ENCODE peak calls at places on chromosomes 6 and 20, in four cellular contexts. One of them, this sample, is unnamed. For H3K27me3, the result is how much of the 10 kb centered on the place peaks cover.

GRCh38 chr20:23229989-23230388 is 120.6 kb upstream of the NXT1 start:
- DNase-seq in GM23248: no peak
- DNase-seq in IMR-90: no peak
- DNase-seq in fibroblast of lung: no peak
- DNase-seq in this sample: no peak

GRCh38 chr6:70310063-70310694 is 7.3 kb upstream of the COL9A1 start:
- DNase-seq in GM23248: peak
- DNase-seq in fibroblast of lung: peak
- DNase-seq in IMR-90: peak
- DNase-seq in this sample: no peak

GRCh38 chr6:46220351-46221220 is 49.8 kb upstream of the ENPP5 start:
- DNase-seq in IMR-90: no peak
- DNase-seq in GM23248: no peak
- DNase-seq in fibroblast of lung: no peak
- DNase-seq in this sample: no peak

GRCh38 chr20:25059866-25060465 is 2.0 kb upstream of the ACSS1 start:
- DNase-seq in GM23248: no peak
- DNase-seq in IMR-90: no peak
- DNase-seq in fibroblast of lung: no peak
- DNase-seq in this sample: peak

GRCh38 chr6:132122176-132122575 is 171.0 kb upstream of the CCN2 start:
- DNase-seq in IMR-90: no peak
- DNase-seq in fibroblast of lung: no peak
- DNase-seq in GM23248: no peak
- DNase-seq in this sample: no peak

GRCh38 chr6:104702126-104702841 is 157.4 kb downstream of the HACE1 start:
- DNase-seq in GM23248: no peak
- DNase-seq in fibroblast of lung: no peak
- DNase-seq in IMR-90: no peak
- DNase-seq in this sample: no peak

GRCh38 chr20:41116282-41116960 is 20.9 kb upstream of the PLCG1 start:
- DNase-seq in fibroblast of lung: no peak
- DNase-seq in IMR-90: no peak
- DNase-seq in GM23248: no peak
- DNase-seq in this sample: no peak

GRCh38 chr6:34576286-34576955 is 20.3 kb upstream of the SPDEF start:
- DNase-seq in fibroblast of lung: no peak
- DNase-seq in IMR-90: no peak
- DNase-seq in GM23248: no peak
- DNase-seq in this sample: no peak

GRCh38 chr6:119633461-119633860 is 283.9 kb upstream of the MAN1A1 start:
- DNase-seq in IMR-90: no peak
- DNase-seq in GM23248: no peak
- DNase-seq in fibroblast of lung: no peak
- DNase-seq in this sample: no peak

GRCh38 chr20:41359541-41360011 is 7.0 kb downstream of the EMILIN3 start:
- DNase-seq in fibroblast of lung: no peak
- DNase-seq in GM23248: no peak
- DNase-seq in IMR-90: no peak
- DNase-seq in this sample: no peak

GRCh38 chr20:37270586-37271420 is 9.2 kb upstream of the GHRH start:
- DNase-seq in GM23248: no peak
- DNase-seq in fibroblast of lung: peak
- DNase-seq in IMR-90: peak
- DNase-seq in this sample: no peak

GRCh38 chr20:31845300-31845863 is at the start of gene FOXS1:
- DNase-seq in GM23248: no peak
- DNase-seq in fibroblast of lung: no peak
- DNase-seq in IMR-90: no peak
- DNase-seq in this sample: peak

GRCh38 chr20:58850693-58851174 is at the start of gene GNAS-AS1:
- DNase-seq in GM23248: peak
- DNase-seq in fibroblast of lung: peak
- DNase-seq in IMR-90: peak
- DNase-seq in this sample: peak

GRCh38 chr6:53411451-53411850 is 62.7 kb upstream of the ELOVL5 start:
- DNase-seq in IMR-90: peak
- DNase-seq in GM23248: peak
- DNase-seq in fibroblast of lung: peak
- DNase-seq in this sample: no peak

GRCh38 chr6:35718354-35718695 is 18.5 kb upstream of the ARMC12 start:
- DNase-seq in fibroblast of lung: no peak
- DNase-seq in GM23248: no peak
- DNase-seq in IMR-90: no peak
- DNase-seq in this sample: peak

GRCh38 chr20:5143856-5144255 is 17.0 kb downstream of the CDS2 start:
- DNase-seq in GM23248: no peak
- DNase-seq in fibroblast of lung: no peak
- DNase-seq in IMR-90: no peak
- DNase-seq in this sample: no peak

GRCh38 chr20:59665656-59666555 is 61.6 kb downstream of the PHACTR3 start:
- DNase-seq in GM23248: no peak
- DNase-seq in IMR-90: no peak
- DNase-seq in fibroblast of lung: no peak
- DNase-seq in this sample: no peak

GRCh38 chr6:10350720-10351119 is 64.2 kb downstream of the TFAP2A start:
- DNase-seq in fibroblast of lung: no peak
- DNase-seq in GM23248: no peak
- DNase-seq in IMR-90: no peak
- DNase-seq in this sample: peak
- H3K9ac ChIP-seq in fibroblast of lung: no peak
- H3K9ac ChIP-seq in GM23248: no peak
- H3K9ac ChIP-seq in IMR-90: no peak
- H3K9ac ChIP-seq in this sample: no peak

DNA sequence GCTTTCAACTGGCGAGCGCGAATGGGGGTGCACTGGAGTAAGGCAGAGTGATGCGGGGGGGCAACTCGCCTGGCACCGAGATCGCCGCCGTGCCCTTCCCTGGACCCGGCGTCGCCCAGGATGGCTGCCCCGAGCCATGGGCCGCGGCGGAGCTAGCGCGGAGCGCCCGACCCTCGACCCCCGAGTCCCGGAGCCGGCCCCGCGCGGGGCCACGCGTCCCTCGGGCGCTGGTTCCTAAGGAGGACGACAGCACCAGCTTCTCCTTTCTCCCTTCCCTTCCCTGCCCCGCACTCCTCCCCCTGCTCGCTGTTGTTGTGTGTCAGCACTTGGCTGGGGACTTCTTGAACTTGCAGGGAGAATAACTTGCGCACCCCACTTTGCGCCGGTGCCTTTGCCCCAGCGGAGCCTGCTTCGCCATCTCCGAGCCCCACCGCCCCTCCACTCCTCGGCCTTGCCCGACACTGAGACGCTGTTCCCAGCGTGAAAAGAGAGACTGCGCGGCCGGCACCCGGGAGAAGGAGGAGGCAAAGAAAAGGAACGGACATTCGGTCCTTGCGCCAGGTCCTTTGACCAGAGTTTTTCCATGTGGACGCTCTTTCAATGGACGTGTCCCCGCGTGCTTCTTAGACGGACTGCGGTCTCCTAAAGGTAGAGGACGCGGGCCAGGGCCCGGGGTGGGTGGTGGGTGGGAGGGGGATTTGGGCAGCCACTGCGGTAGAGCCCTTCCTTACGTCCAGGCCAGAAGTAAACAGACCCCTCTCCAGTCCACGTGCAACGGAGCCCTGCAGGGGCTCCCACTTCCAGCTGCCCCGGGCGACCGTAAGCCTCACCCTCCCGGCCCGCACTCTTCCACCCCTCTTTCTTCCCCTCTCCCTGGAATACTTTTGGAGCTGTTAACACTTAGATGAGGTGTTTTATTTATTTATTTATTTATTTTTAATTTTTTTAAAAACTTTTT is 1.0 kb downstream of the BMP2 start:
- DNase-seq in fibroblast of lung: peak
- DNase-seq in IMR-90: peak
- DNase-seq in GM23248: peak
- DNase-seq in this sample: peak
- H3K27me3 ChIP-seq in fibroblast of lung: under half
- H3K27me3 ChIP-seq in IMR-90: under half
- H3K27me3 ChIP-seq in GM23248: under half
- H3K27me3 ChIP-seq in this sample: under half

GRCh38 chr20:235891-236290 is 8.8 kb downstream of the DEFB129 start:
- DNase-seq in IMR-90: no peak
- DNase-seq in fibroblast of lung: peak
- DNase-seq in GM23248: peak
- DNase-seq in this sample: no peak

GRCh38 chr20:237479-237878 is 10.4 kb downstream of the DEFB129 start:
- DNase-seq in IMR-90: peak
- DNase-seq in GM23248: peak
- DNase-seq in fibroblast of lung: no peak
- DNase-seq in this sample: no peak

GRCh38 chr20:237918-238317 is 10.9 kb downstream of the DEFB129 start:
- DNase-seq in GM23248: no peak
- DNase-seq in IMR-90: no peak
- DNase-seq in fibroblast of lung: no peak
- DNase-seq in this sample: no peak
- H3K9ac ChIP-seq in GM23248: no peak
- H3K9ac ChIP-seq in IMR-90: no peak
- H3K9ac ChIP-seq in fibroblast of lung: no peak
- H3K9ac ChIP-seq in this sample: no peak

GRCh38 chr20:38725458-38725958 is 1.2 kb downstream of the SLC32A1 start:
- DNase-seq in fibroblast of lung: no peak
- DNase-seq in IMR-90: no peak
- DNase-seq in GM23248: no peak
- DNase-seq in this sample: no peak

GRCh38 chr20:38727602-38728236 is 3.4 kb downstream of the SLC32A1 start:
- DNase-seq in fibroblast of lung: no peak
- DNase-seq in IMR-90: no peak
- DNase-seq in GM23248: no peak
- DNase-seq in this sample: no peak

GRCh38 chr20:38724603-38725457 is 544 bp downstream of the SLC32A1 start:
- DNase-seq in IMR-90: no peak
- DNase-seq in fibroblast of lung: no peak
- DNase-seq in GM23248: no peak
- DNase-seq in this sample: peak

GRCh38 chr20:38726849-38727601 is 2.7 kb downstream of the SLC32A1 start:
- DNase-seq in GM23248: peak
- DNase-seq in IMR-90: no peak
- DNase-seq in fibroblast of lung: no peak
- DNase-seq in this sample: peak

DNA sequence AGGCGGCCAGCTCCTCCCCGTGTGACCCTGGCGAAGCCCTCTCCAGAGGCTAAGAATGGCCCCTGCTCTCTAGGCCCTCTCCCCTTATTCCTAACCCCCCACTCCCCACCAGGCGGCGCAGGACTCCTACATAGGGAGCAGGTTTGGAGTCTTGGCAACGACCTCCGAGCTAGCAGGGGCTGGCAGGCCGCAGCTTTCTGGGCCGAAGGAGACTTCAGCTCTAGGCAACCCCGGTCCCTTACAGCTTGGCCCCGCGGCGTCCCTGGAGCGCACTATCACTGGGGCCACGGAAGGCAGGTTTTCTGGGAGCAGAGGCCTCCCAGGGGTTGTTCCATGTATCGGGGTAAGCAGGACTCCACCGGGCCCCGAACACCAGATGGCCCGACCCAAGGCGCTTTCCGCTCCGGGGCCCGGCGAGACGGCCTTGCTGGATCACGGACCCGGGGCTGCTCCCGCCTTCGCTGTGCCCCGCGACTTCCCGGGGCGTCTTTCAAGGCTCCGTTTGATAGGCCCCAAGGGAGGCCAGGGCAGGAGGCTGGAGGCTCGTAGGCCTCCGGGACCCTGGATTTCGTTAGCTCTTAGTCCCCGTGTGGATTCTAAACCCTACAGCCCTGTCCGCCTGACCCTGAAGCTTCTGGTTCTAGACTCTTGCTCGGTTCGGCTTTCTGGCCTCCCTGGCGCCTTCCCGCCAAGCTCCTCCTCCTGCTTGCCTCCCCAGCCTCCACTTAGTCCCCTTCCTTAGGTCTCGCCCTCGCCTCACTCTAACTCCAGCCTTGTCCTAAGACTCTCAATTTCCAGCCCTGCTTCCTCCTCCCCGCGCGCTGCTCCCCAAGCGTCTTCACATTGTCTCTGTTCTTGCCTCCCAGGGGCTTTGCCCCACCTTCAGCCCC is 1.9 kb downstream of the SLC32A1 start:
- DNase-seq in IMR-90: peak
- DNase-seq in fibroblast of lung: no peak
- DNase-seq in GM23248: no peak
- DNase-seq in this sample: peak
- H3K27me3 ChIP-seq in IMR-90: half or more
- H3K27me3 ChIP-seq in fibroblast of lung: half or more
- H3K27me3 ChIP-seq in GM23248: half or more
- H3K27me3 ChIP-seq in this sample: half or more

GRCh38 chr6:158058156-158058723 is 76.6 kb downstream of the SYNJ2 start:
- DNase-seq in GM23248: peak
- DNase-seq in IMR-90: no peak
- DNase-seq in fibroblast of lung: no peak
- DNase-seq in this sample: no peak

GRCh38 chr6:158061361-158061708 is 79.7 kb downstream of the SYNJ2 start:
- DNase-seq in fibroblast of lung: no peak
- DNase-seq in IMR-90: no peak
- DNase-seq in GM23248: no peak
- DNase-seq in this sample: no peak

GRCh38 chr6:158061709-158062461 is 80.2 kb downstream of the SYNJ2 start:
- DNase-seq in fibroblast of lung: peak
- DNase-seq in IMR-90: no peak
- DNase-seq in GM23248: peak
- DNase-seq in this sample: no peak

GRCh38 chr6:158059108-158059507 is 77.4 kb downstream of the SYNJ2 start:
- DNase-seq in IMR-90: no peak
- DNase-seq in fibroblast of lung: no peak
- DNase-seq in GM23248: no peak
- DNase-seq in this sample: no peak

GRCh38 chr6:158060447-158061360 is 79.0 kb downstream of the SYNJ2 start:
- DNase-seq in IMR-90: peak
- DNase-seq in fibroblast of lung: peak
- DNase-seq in GM23248: peak
- DNase-seq in this sample: peak
- H3K9ac ChIP-seq in IMR-90: no peak
- H3K9ac ChIP-seq in fibroblast of lung: peak
- H3K9ac ChIP-seq in GM23248: peak
- H3K9ac ChIP-seq in this sample: no peak